ENCODE peak calls at places on chromosomes 11 and 22, in ten cellular contexts. F is iPS-NIHi11, S is left ventricle myocardium inferior, G is ACHN, M is T-helper 1 cell, Y is head of caudate nucleus, I is HEK293T, H is hippocampal formation, E is Kasumi-1, R is T-helper 9 cell. L is an unnamed sample.

GRCh38 chr11:36091256-36091811 is 147.5 kb downstream of the LDLRAD3 start:
- DNase-seq in F (no peak), S (no peak), G (no peak), M (peak), Y (no peak), I (no peak), H (no peak), E (peak), R (no peak), L (no peak)

GRCh38 chr11:24046731-24047130 is 450.1 kb upstream of the LUZP2 start:
- DNase-seq in F (no peak), S (no peak), G (no peak), M (no peak), Y (no peak), I (no peak), H (no peak), E (no peak), R (no peak), L (no peak)

GRCh38 chr11:92886243-92886905 is 83.1 kb upstream of the MTNR1B start:
- DNase-seq in F (peak), S (no peak), G (peak), M (peak), Y (peak), I (peak), H (peak), E (peak), R (no peak), L (peak)

GRCh38 chr11:10305262-10305963 is 540 bp downstream of the ADM start:
- DNase-seq in F (no peak), S (peak), G (peak), M (no peak), Y (peak), I (peak), H (no peak), E (peak), R (no peak), L (peak)

GRCh38 chr22:22022977-22023534 is 40.5 kb upstream of the TOP3B start:
- DNase-seq in F (no peak), S (no peak), G (no peak), M (no peak), Y (no peak), I (no peak), H (no peak), E (no peak), R (no peak), L (no peak)

GRCh38 chr11:112620621-112621394 is 340.4 kb upstream of the NCAM1 start:
- DNase-seq in F (no peak), S (no peak), G (no peak), M (no peak), Y (no peak), I (no peak), H (no peak), E (no peak), R (no peak), L (no peak)

GRCh38 chr22:41478891-41479521 is 10.1 kb downstream of the ACO2 start:
- DNase-seq in F (no peak), S (no peak), G (no peak), M (no peak), Y (peak), I (no peak), H (no peak), E (no peak), R (no peak), L (no peak)

GRCh38 chr11:61711493-61711892 is 31.3 kb downstream of the DAGLA start:
- DNase-seq in F (no peak), S (no peak), G (no peak), M (no peak), Y (no peak), I (no peak), H (no peak), E (no peak), R (no peak), L (no peak)

GRCh38 chr11:15843309-15843857 is 513.0 kb downstream of the SOX6 start:
- DNase-seq in F (peak), S (no peak), G (no peak), M (no peak), Y (peak), I (no peak), H (peak), E (no peak), R (no peak), L (no peak)

GRCh38 chr22:17808688-17809403 is 34.6 kb upstream of the BID start:
- DNase-seq in F (no peak), S (no peak), G (no peak), M (no peak), Y (no peak), I (no peak), H (no peak), E (no peak), R (no peak), L (no peak)

GRCh38 chr11:69443968-69444364 is 37.5 kb upstream of the LINC01488 start:
- DNase-seq in F (no peak), S (no peak), G (no peak), M (no peak), Y (no peak), I (no peak), H (no peak), E (no peak), R (no peak), L (no peak)

GRCh38 chr11:66625041-66625751 is 8.8 kb downstream of the RBM14 start:
- DNase-seq in F (no peak), S (no peak), G (no peak), M (no peak), Y (no peak), I (no peak), H (no peak), E (no peak), R (no peak), L (no peak)

GRCh38 chr11:26974068-26974790 is 19.7 kb upstream of the FIBIN start:
- DNase-seq in F (no peak), S (no peak), G (no peak), M (no peak), Y (no peak), I (no peak), H (no peak), E (no peak), R (no peak), L (no peak)

GRCh38 chr11:86644291-86644690 is 28.1 kb downstream of the ME3 start:
- DNase-seq in F (no peak), S (no peak), G (no peak), M (no peak), Y (no peak), I (no peak), H (no peak), E (no peak), R (no peak), L (no peak)

GRCh38 chr22:21816787-21817496 is 50.5 kb downstream of the MAPK1 start:
- DNase-seq in F (no peak), S (no peak), G (peak), M (peak), Y (no peak), I (no peak), H (no peak), E (peak), R (no peak), L (no peak)

GRCh38 chr11:83971063-83971462 is 684.9 kb upstream of the CCDC90B start:
- DNase-seq in F (no peak), S (no peak), G (no peak), M (no peak), Y (no peak), I (no peak), H (no peak), E (no peak), R (no peak), L (no peak)

GRCh38 chr11:120239713-120240640 is at the start of gene POU2F3:
- DNase-seq in F (peak), S (no peak), G (no peak), M (no peak), Y (no peak), I (peak), H (no peak), E (no peak), R (no peak), L (no peak)

GRCh38 chr11:44609028-44609782 is 43.7 kb downstream of the CD82 start:
- DNase-seq in F (no peak), S (no peak), G (no peak), M (peak), Y (no peak), I (no peak), H (no peak), E (peak), R (peak), L (no peak)

GRCh38 chr11:66718320-66718971 is 10.6 kb downstream of the SPTBN2 start:
- DNase-seq in F (peak), S (no peak), G (no peak), M (no peak), Y (no peak), I (no peak), H (no peak), E (no peak), R (no peak), L (no peak)

GRCh38 chr11:2772544-2773031 is 72.8 kb upstream of the KCNQ1OT1 start:
- DNase-seq in F (no peak), S (no peak), G (peak), M (no peak), Y (no peak), I (no peak), H (no peak), E (no peak), R (no peak), L (no peak)

GRCh38 chr11:103887001-103887680 is 149.3 kb upstream of the DDI1 start:
- DNase-seq in F (no peak), S (no peak), G (no peak), M (no peak), Y (peak), I (no peak), H (peak), E (no peak), R (no peak), L (no peak)

GRCh38 chr22:39707816-39708215 is 137.3 kb downstream of the CACNA1I start:
- DNase-seq in F (no peak), S (no peak), G (no peak), M (no peak), Y (no peak), I (no peak), H (no peak), E (no peak), R (no peak), L (no peak)

GRCh38 chr11:75431533-75432525 is 1.2 kb downstream of the KLHL35 start:
- DNase-seq in F (peak), S (no peak), G (no peak), M (no peak), Y (no peak), I (no peak), H (no peak), E (no peak), R (no peak), L (no peak)

GRCh38 chr22:42188808-42189447 is 58.3 kb upstream of the CYP2D6 start:
- DNase-seq in F (peak), S (no peak), G (peak), M (no peak), Y (no peak), I (no peak), H (no peak), E (no peak), R (no peak), L (no peak)

GRCh38 chr11:18578975-18579598 is 9.4 kb downstream of the UEVLD start:
- DNase-seq in F (no peak), S (no peak), G (no peak), M (peak), Y (no peak), I (no peak), H (no peak), E (no peak), R (no peak), L (peak)

GRCh38 chr22:47174671-47175111 is 412.2 kb downstream of the TBC1D22A start:
- DNase-seq in F (no peak), S (no peak), G (no peak), M (no peak), Y (peak), I (no peak), H (no peak), E (no peak), R (no peak), L (no peak)

GRCh38 chr11:126507646-126508045 is 152.2 kb downstream of the ST3GAL4 start:
- DNase-seq in F (no peak), S (no peak), G (no peak), M (no peak), Y (no peak), I (no peak), H (no peak), E (no peak), R (no peak), L (no peak)

GRCh38 chr11:47144541-47144940 is 32.1 kb downstream of the ARFGAP2 start:
- DNase-seq in F (no peak), S (no peak), G (no peak), M (no peak), Y (no peak), I (no peak), H (no peak), E (no peak), R (no peak), L (no peak)

GRCh38 chr22:24834845-24835570 is 29.0 kb downstream of the SGSM1 start:
- DNase-seq in F (peak), S (no peak), G (peak), M (no peak), Y (peak), I (peak), H (no peak), E (peak), R (no peak), L (peak)

GRCh38 chr11:125165111-125165663 is 636 bp downstream of the PKNOX2 start:
- DNase-seq in F (no peak), S (peak), G (no peak), M (no peak), Y (peak), I (peak), H (no peak), E (no peak), R (no peak), L (peak)

GRCh38 chr22:49671331-49672012 is 156.2 kb downstream of the BRD1 start:
- DNase-seq in F (no peak), S (no peak), G (no peak), M (no peak), Y (no peak), I (no peak), H (no peak), E (no peak), R (no peak), L (no peak)

GRCh38 chr11:65900125-65900898 is at the start of gene FOSL1:
- DNase-seq in F (peak), S (peak), G (peak), M (peak), Y (peak), I (peak), H (peak), E (peak), R (peak), L (peak)

GRCh38 chr11:58628446-58628845 is 6.0 kb downstream of the CNTF start:
- DNase-seq in F (no peak), S (peak), G (peak), M (no peak), Y (peak), I (no peak), H (no peak), E (no peak), R (no peak), L (no peak)

GRCh38 chr11:59289356-59289755 is 69.3 kb upstream of the OR5AN1 start:
- DNase-seq in F (no peak), S (no peak), G (no peak), M (no peak), Y (no peak), I (no peak), H (no peak), E (no peak), R (no peak), L (no peak)

L was measured in HuH-7.